ENCODE peak calls at places on chromosome 15, in nine cellular contexts. One of them, this sample, is unnamed.

GRCh38 chr15:41926184-41927056 is 32.6 kb upstream of the SPTBN5 start:
- DNase-seq in AG09309: no peak
- DNase-seq in A549: no peak
- DNase-seq in Panc1: no peak
- DNase-seq in heart left ventricle: no peak
- DNase-seq in CD8-positive, alpha-beta T cell: peak
- DNase-seq in ascending aorta: no peak
- DNase-seq in stomach: peak
- DNase-seq in brain microvascular endothelial cell: no peak
- DNase-seq in this sample: no peak

GRCh38 chr15:101361418-101361817 is 66.4 kb upstream of the SNRPA1 start:
- DNase-seq in ascending aorta: no peak
- DNase-seq in Panc1: no peak
- DNase-seq in AG09309: no peak
- DNase-seq in brain microvascular endothelial cell: no peak
- DNase-seq in CD8-positive, alpha-beta T cell: no peak
- DNase-seq in stomach: no peak
- DNase-seq in heart left ventricle: no peak
- DNase-seq in A549: no peak
- DNase-seq in this sample: no peak

GRCh38 chr15:50884583-50884982 is 23.9 kb upstream of the AP4E1 start:
- DNase-seq in ascending aorta: no peak
- DNase-seq in CD8-positive, alpha-beta T cell: no peak
- DNase-seq in Panc1: no peak
- DNase-seq in brain microvascular endothelial cell: peak
- DNase-seq in heart left ventricle: no peak
- DNase-seq in stomach: no peak
- DNase-seq in AG09309: peak
- DNase-seq in A549: peak
- DNase-seq in this sample: no peak

GRCh38 chr15:93987068-93987467 is 244.3 kb upstream of the MCTP2 start:
- DNase-seq in AG09309: no peak
- DNase-seq in ascending aorta: no peak
- DNase-seq in CD8-positive, alpha-beta T cell: peak
- DNase-seq in A549: no peak
- DNase-seq in Panc1: no peak
- DNase-seq in stomach: no peak
- DNase-seq in brain microvascular endothelial cell: no peak
- DNase-seq in heart left ventricle: no peak
- DNase-seq in this sample: no peak

GRCh38 chr15:92112180-92112579 is 258.7 kb downstream of the SLCO3A1 start:
- DNase-seq in AG09309: peak
- DNase-seq in brain microvascular endothelial cell: no peak
- DNase-seq in Panc1: no peak
- DNase-seq in CD8-positive, alpha-beta T cell: no peak
- DNase-seq in stomach: no peak
- DNase-seq in A549: no peak
- DNase-seq in ascending aorta: no peak
- DNase-seq in heart left ventricle: peak
- DNase-seq in this sample: no peak

GRCh38 chr15:62068787-62069170 is 2.0 kb downstream of the C2CD4A start:
- DNase-seq in AG09309: no peak
- DNase-seq in ascending aorta: no peak
- DNase-seq in stomach: no peak
- DNase-seq in A549: no peak
- DNase-seq in brain microvascular endothelial cell: no peak
- DNase-seq in Panc1: no peak
- DNase-seq in heart left ventricle: no peak
- DNase-seq in CD8-positive, alpha-beta T cell: no peak
- DNase-seq in this sample: no peak

GRCh38 chr15:71570736-71571135 is 239.6 kb upstream of the NR2E3 start:
- DNase-seq in stomach: no peak
- DNase-seq in ascending aorta: no peak
- DNase-seq in A549: no peak
- DNase-seq in Panc1: no peak
- DNase-seq in AG09309: no peak
- DNase-seq in heart left ventricle: no peak
- DNase-seq in CD8-positive, alpha-beta T cell: no peak
- DNase-seq in brain microvascular endothelial cell: no peak
- DNase-seq in this sample: no peak

GRCh38 chr15:51672100-51672731 is 9.1 kb upstream of the SCG3 start:
- DNase-seq in A549: no peak
- DNase-seq in Panc1: no peak
- DNase-seq in ascending aorta: no peak
- DNase-seq in stomach: no peak
- DNase-seq in brain microvascular endothelial cell: no peak
- DNase-seq in CD8-positive, alpha-beta T cell: no peak
- DNase-seq in heart left ventricle: no peak
- DNase-seq in AG09309: no peak
- DNase-seq in this sample: no peak

GRCh38 chr15:77605582-77605981 is 27.1 kb downstream of the LINGO1 start:
- DNase-seq in heart left ventricle: no peak
- DNase-seq in brain microvascular endothelial cell: no peak
- DNase-seq in CD8-positive, alpha-beta T cell: no peak
- DNase-seq in AG09309: no peak
- DNase-seq in stomach: no peak
- DNase-seq in Panc1: no peak
- DNase-seq in A549: no peak
- DNase-seq in ascending aorta: no peak
- DNase-seq in this sample: no peak

GRCh38 chr15:51780636-51781035 is 29.2 kb downstream of the TMOD2 start:
- DNase-seq in Panc1: no peak
- DNase-seq in stomach: no peak
- DNase-seq in brain microvascular endothelial cell: no peak
- DNase-seq in AG09309: no peak
- DNase-seq in ascending aorta: no peak
- DNase-seq in CD8-positive, alpha-beta T cell: no peak
- DNase-seq in A549: no peak
- DNase-seq in heart left ventricle: no peak
- DNase-seq in this sample: no peak

GRCh38 chr15:64970696-64971095 is 19.0 kb downstream of the SPG21 start:
- DNase-seq in Panc1: no peak
- DNase-seq in A549: no peak
- DNase-seq in AG09309: no peak
- DNase-seq in stomach: no peak
- DNase-seq in CD8-positive, alpha-beta T cell: no peak
- DNase-seq in heart left ventricle: no peak
- DNase-seq in brain microvascular endothelial cell: no peak
- DNase-seq in ascending aorta: no peak
- DNase-seq in this sample: no peak

GRCh38 chr15:47466357-47466756 is 250.9 kb upstream of the SEMA6D start:
- DNase-seq in heart left ventricle: no peak
- DNase-seq in ascending aorta: no peak
- DNase-seq in CD8-positive, alpha-beta T cell: no peak
- DNase-seq in AG09309: no peak
- DNase-seq in A549: no peak
- DNase-seq in stomach: no peak
- DNase-seq in Panc1: no peak
- DNase-seq in brain microvascular endothelial cell: peak
- DNase-seq in this sample: no peak

GRCh38 chr15:63465104-63465503 is 39.3 kb upstream of the USP3 start:
- DNase-seq in brain microvascular endothelial cell: no peak
- DNase-seq in A549: no peak
- DNase-seq in heart left ventricle: no peak
- DNase-seq in Panc1: no peak
- DNase-seq in ascending aorta: peak
- DNase-seq in AG09309: peak
- DNase-seq in stomach: no peak
- DNase-seq in CD8-positive, alpha-beta T cell: no peak
- DNase-seq in this sample: no peak

GRCh38 chr15:62545392-62546227 is 380.5 kb upstream of the C2CD4B start:
- DNase-seq in brain microvascular endothelial cell: no peak
- DNase-seq in heart left ventricle: peak
- DNase-seq in A549: no peak
- DNase-seq in AG09309: no peak
- DNase-seq in Panc1: no peak
- DNase-seq in stomach: peak
- DNase-seq in CD8-positive, alpha-beta T cell: no peak
- DNase-seq in ascending aorta: peak
- DNase-seq in this sample: no peak

GRCh38 chr15:69809421-69809820 is 288.3 kb downstream of the TLE3 start:
- DNase-seq in A549: no peak
- DNase-seq in Panc1: no peak
- DNase-seq in stomach: no peak
- DNase-seq in brain microvascular endothelial cell: no peak
- DNase-seq in heart left ventricle: no peak
- DNase-seq in ascending aorta: no peak
- DNase-seq in AG09309: no peak
- DNase-seq in CD8-positive, alpha-beta T cell: no peak
- DNase-seq in this sample: no peak
- H3K4me3 ChIP-seq in A549: no peak
- H3K4me3 ChIP-seq in Panc1: no peak
- H3K4me3 ChIP-seq in stomach: no peak
- H3K4me3 ChIP-seq in brain microvascular endothelial cell: no peak
- H3K4me3 ChIP-seq in heart left ventricle: no peak
- H3K4me3 ChIP-seq in ascending aorta: no peak
- H3K4me3 ChIP-seq in AG09309: no peak
- H3K4me3 ChIP-seq in CD8-positive, alpha-beta T cell: no peak
- H3K4me3 ChIP-seq in this sample: no peak

DNA sequence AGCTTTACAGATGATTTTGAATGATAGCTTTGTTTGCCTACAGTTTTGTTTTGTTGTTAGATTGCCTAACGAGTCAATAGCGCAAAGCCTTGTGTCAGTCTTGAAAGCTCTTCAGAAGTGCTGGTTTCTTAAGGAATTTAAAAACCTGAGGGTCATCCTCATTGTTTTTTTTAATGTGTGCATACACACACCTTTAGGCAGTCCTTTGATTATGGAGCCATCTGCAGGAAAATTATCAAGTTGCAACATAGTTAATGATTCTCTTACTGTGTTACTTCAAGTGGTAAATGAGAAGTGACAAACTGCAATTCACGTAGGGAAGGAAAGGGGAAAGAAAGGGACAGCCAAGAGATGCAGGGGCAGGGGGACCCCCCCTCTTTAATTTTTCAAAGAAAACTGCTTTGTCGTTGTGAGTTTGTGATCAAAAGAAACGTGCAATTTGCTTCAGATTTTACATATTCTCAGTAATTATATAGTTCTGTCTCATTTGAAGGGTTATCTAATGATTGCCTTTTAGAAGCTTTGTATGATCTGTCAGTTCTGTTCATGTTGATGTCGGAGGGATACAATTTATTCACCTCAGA is 162.4 kb upstream of the CGNL1 start:
- DNase-seq in stomach: no peak
- DNase-seq in brain microvascular endothelial cell: no peak
- DNase-seq in ascending aorta: no peak
- DNase-seq in heart left ventricle: no peak
- DNase-seq in AG09309: no peak
- DNase-seq in CD8-positive, alpha-beta T cell: no peak
- DNase-seq in A549: peak
- DNase-seq in Panc1: peak
- DNase-seq in this sample: peak
- TF ChIP-seq CTCF in stomach: peak
- TF ChIP-seq CTCF in brain microvascular endothelial cell: peak
- TF ChIP-seq CTCF in ascending aorta: peak
- TF ChIP-seq CTCF in heart left ventricle: peak
- TF ChIP-seq CTCF in AG09309: peak
- TF ChIP-seq CTCF in CD8-positive, alpha-beta T cell: peak
- TF ChIP-seq CTCF in A549: peak
- TF ChIP-seq CTCF in Panc1: peak
- TF ChIP-seq CTCF in this sample: peak

DNA sequence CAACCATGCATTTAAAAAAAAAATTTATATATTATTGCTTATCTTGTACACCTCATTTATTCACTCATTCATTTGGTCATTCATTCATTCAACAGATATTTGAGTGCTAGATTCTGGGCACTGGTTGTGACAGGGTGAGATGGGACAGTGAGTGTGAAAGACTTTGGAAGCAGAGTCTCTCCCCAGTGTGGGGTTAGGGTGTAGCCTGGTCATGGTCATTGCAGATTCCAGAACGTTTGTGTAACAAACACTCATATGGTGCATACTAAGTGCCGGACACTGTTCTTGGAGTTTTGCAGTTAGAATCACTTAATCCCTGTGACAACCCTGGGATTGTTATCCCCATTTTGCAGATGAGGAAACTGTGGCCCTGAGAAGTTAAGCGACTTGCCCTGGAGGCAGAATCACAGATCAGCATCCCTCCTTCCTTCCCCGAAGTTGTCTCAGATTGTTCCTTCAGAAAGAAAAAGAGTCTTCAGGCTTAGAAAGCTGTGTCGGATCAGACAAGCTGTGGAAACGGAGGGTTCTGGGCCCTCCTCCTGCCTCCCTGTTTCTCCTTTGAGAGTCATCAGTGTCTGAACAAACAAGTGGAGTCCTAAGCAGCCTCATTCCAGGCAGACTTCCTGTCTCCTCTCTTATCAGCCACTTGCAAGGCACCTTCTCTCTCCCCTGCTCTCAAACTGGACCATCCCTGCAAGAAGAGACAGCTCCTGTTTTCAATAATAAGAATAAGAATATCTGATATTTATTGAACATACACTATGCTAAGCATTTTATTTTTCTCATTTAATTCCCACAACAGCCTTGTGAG is 6.3 kb downstream of the LOXL1 start:
- DNase-seq in stomach: no peak
- DNase-seq in A549: no peak
- DNase-seq in heart left ventricle: no peak
- DNase-seq in CD8-positive, alpha-beta T cell: no peak
- DNase-seq in ascending aorta: no peak
- DNase-seq in Panc1: no peak
- DNase-seq in AG09309: no peak
- DNase-seq in brain microvascular endothelial cell: peak
- DNase-seq in this sample: no peak
- H3K4me3 ChIP-seq in stomach: no peak
- H3K4me3 ChIP-seq in A549: no peak
- H3K4me3 ChIP-seq in heart left ventricle: no peak
- H3K4me3 ChIP-seq in CD8-positive, alpha-beta T cell: no peak
- H3K4me3 ChIP-seq in ascending aorta: no peak
- H3K4me3 ChIP-seq in Panc1: no peak
- H3K4me3 ChIP-seq in AG09309: no peak
- H3K4me3 ChIP-seq in brain microvascular endothelial cell: no peak
- H3K4me3 ChIP-seq in this sample: no peak

DNA sequence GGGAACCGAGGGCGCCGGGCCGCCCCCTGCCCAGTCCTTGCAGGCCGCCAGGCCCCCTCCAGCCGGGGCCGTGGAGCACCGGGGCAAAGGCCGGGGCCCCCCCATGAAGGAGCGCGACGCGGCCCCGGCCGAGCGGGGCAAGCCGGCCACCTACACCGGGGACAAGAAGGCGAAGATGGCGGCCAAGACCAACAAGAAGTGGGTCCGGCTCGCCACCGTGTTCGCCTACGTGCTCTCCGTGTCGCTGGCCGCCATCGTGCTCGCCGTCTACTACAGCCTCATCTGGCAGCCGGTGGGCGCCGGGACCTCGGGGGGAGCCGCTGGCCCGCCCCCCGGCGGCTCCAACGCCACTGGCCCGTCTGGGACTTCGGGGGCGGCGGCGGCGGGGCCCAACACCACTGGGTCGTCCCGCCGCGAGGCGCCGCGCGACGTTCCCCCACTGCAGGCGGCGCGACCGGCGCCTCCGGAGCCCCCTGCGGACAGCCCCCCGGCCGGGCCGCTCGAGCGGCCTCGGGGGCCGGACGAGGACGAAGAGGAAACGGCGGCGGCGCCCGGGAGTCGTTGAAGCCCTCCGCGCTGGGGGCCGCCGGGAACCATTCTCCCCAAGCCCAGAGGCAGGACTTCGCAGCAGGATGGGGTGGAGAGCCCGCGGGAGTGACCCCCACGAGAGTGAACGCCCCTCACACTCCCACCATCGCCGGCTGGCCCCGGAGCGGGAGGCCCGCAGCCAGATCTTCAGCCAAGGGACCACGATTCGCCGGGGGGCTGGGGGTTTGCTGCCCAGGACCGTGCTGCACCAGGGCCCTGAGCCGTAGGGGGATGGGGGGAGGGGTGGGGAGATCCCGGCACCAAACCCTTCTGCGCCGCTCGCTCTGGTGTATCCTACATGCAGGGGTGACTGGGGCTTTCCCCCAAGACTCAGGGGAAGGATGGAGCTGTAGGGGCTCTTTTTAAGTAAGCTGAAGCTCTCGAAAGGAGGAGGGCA is 753 bp downstream of the INAFM2 start:
- DNase-seq in CD8-positive, alpha-beta T cell: peak
- DNase-seq in Panc1: no peak
- DNase-seq in A549: no peak
- DNase-seq in brain microvascular endothelial cell: no peak
- DNase-seq in AG09309: no peak
- DNase-seq in stomach: no peak
- DNase-seq in ascending aorta: no peak
- DNase-seq in heart left ventricle: no peak
- DNase-seq in this sample: no peak
- TF ChIP-seq CTCF in CD8-positive, alpha-beta T cell: no peak
- TF ChIP-seq CTCF in Panc1: no peak
- TF ChIP-seq CTCF in A549: no peak
- TF ChIP-seq CTCF in brain microvascular endothelial cell: no peak
- TF ChIP-seq CTCF in AG09309: no peak
- TF ChIP-seq CTCF in stomach: no peak
- TF ChIP-seq CTCF in ascending aorta: no peak
- TF ChIP-seq CTCF in heart left ventricle: no peak
- TF ChIP-seq CTCF in this sample: no peak